ENCODE peak calls at places on chromosomes 7 and 10, in five cellular contexts. E, G, Z, K and R are unnamed samples. For H3K4me1, the result is how much of the 10 kb centered on the place peaks cover.

GRCh38 chr7:105426606-105427146 is 38.0 kb upstream of the SRPK2 start:
- DNase-seq in K (no peak), G (no peak), Z (no peak), E (no peak), R (no peak)

GRCh38 chr10:74745449-74745848 is 81.0 kb upstream of the KAT6B start:
- DNase-seq in K (no peak), Z (no peak), G (no peak), E (no peak), R (no peak)

GRCh38 chr7:10116511-10116910 is 857.2 kb upstream of the PHF14 start:
- DNase-seq in K (no peak), Z (no peak), G (no peak), E (no peak), R (no peak)

GRCh38 chr7:77687100-77687746 is 9.0 kb upstream of the RSBN1L start:
- DNase-seq in Z (no peak), E (no peak), K (no peak), G (no peak), R (no peak)

GRCh38 chr10:113680172-113681111 is 730 bp downstream of the CASP7 start:
- DNase-seq in E (peak), G (peak), Z (peak), K (peak), R (no peak)

GRCh38 chr7:1123721-1124120 is 35.8 kb downstream of the GPER1 start:
- DNase-seq in Z (peak), E (peak), K (peak), G (peak), R (peak)

GRCh38 chr10:130357226-130357625 is 221.0 kb downstream of the GLRX3 start:
- DNase-seq in G (peak), K (no peak), Z (no peak), E (no peak), R (no peak)

GRCh38 chr10:70330671-70331070 is 46.9 kb upstream of the NPFFR1 start:
- DNase-seq in G (peak), K (no peak), E (no peak), Z (no peak), R (no peak)

GRCh38 chr7:95817846-95818245 is 45.5 kb downstream of the DYNC1I1 start:
- DNase-seq in E (no peak), Z (no peak), K (no peak), G (no peak), R (no peak)

GRCh38 chr7:1638113-1638726 is 31.9 kb upstream of the ELFN1 start:
- DNase-seq in G (no peak), Z (no peak), K (no peak), E (no peak), R (no peak)

GRCh38 chr10:24722676-24723385 is 856 bp downstream of the ARHGAP21 start:
- DNase-seq in K (peak), E (peak), Z (peak), G (peak), R (no peak)

GRCh38 chr10:71728218-71728737 is 8.7 kb upstream of the C10orf105 start:
- DNase-seq in K (peak), E (peak), G (no peak), Z (no peak), R (peak)

GRCh38 chr10:52128056-52128683 is 185.9 kb upstream of the DKK1 start:
- DNase-seq in Z (no peak), K (no peak), G (no peak), E (no peak), R (no peak)

GRCh38 chr7:95684037-95684436 is 87.7 kb upstream of the PDK4 start:
- DNase-seq in E (no peak), K (peak), Z (no peak), G (no peak), R (no peak)

GRCh38 chr7:158351051-158351450 is 236.6 kb downstream of the PTPRN2 start:
- DNase-seq in E (no peak), G (peak), K (no peak), Z (no peak), R (no peak)

GRCh38 chr10:12476661-12477060 is 127.3 kb downstream of the CAMK1D start:
- DNase-seq in K (no peak), Z (no peak), E (no peak), G (no peak), R (no peak)

GRCh38 chr7:67100956-67101361 is 104.3 kb downstream of the TYW1 start:
- DNase-seq in K (no peak), Z (no peak), G (no peak), E (peak), R (no peak)

DNA sequence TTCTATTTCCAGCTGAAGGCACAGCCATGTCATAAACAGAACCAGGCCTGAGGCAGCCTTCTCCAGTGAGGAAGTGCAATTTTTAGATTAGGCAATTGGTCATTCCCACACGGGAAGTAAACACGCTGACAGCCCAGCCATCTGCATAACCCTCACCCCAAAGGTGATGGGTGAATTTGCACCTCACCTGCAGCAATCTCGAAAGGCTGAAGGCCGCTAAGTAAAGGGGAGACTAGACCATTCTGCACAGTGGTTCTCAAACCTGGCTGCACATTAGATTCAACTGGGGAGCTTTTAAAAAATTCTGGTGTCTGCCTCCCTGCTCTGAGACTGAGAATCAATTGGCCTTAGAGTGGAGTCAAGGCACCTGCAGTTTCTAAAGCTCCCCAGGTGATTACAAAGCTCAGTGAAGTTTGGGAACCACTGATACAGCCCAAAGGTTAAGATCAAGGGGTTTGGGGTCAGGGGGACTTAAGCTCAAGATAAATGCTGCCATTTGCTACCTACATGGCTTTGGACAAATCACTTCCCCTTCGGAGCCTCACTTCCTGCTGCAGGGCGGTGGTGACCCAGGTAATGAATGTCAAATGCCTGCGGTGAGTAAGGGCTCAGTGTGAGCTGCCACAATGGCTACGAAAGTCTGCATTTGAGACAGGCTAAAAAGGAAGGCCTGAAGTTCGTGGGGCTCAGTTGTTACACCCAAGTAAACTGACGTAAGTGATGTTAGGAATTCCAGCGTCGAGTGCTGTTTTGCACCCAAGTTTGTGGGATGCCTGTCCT is 72.4 kb downstream of the TLL2 start:
- DNase-seq in E (no peak), G (no peak), K (no peak), Z (no peak), R (peak)
- H3K4me1 ChIP-seq in E (under half), G (under half), K (under half), Z (under half), R (under half)

DNA sequence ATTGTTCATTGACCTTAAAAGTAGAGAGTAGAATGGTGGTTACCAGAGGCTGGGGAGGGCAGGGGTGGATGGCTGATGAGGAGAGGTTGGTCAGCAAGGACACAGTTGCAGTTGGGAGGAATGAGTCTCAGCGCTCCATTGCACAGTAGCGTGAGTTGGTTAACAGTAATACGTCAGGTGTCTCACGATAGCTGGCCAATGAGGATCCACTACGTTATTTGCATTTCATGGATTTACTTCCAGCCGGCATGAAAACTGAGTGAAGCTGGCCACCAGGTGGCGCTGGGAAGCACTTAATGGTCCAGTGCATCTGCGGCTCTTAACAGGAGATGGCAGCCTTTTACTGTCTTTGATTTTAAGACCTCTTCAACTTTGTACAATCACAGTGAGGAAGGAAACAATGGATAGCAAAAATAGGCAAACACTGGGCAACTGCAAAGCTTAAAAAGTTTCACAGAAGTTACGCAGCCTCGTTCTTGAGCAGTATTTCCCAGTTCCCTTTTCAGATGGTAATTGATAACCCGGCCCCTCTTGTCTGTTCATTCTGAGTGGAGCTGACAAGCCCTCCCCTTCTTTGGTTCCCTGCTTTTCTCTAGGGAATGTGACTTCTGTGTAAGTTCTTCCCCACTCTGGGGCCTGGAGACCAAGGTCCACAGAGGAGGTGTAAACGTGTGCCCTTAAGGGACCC is 23.7 kb downstream of the AKR1E2 start:
- DNase-seq in G (peak), Z (peak), K (peak), E (peak), R (peak)
- TF ChIP-seq EP300 in G (no peak), Z (no peak), K (no peak), E (no peak), R (no peak)

DNA sequence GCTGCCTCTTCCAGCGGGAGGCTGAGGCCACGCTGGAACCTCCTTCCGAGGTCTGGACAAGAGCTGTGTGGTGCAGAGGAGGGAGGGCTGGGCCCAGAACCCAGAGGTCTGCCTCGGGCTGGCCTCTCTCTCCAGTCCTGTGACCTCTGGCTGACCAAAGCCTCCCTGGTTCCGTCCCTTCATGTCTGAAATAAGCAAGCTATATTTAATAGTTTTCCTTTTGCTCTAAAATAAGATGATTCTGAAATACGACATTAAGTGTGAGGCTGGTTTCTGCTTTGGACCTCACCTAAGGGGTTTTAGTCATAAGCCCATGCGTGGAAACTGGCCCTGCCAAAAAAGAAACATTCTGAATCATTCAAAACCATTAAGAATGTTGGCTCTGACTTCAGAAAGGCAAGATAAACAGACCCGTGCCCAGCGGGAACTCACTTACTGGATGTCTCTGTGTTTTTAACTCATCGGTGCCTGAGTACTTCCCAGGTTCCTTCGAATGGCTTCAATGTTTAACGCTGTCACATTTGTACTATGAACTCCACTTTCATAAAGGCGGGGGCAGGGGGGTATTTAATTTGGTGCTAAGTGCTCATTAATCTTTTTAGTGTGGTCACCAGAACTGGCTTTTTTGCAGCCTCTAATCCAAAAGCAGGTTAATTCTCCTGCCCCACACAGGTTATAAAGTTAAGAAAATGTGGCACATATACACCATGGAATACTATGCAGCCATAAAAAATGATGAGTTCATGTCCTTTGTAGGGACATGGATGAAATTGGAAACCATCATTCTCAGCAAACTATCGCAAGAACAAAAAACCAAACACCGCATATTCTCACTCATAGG is 157.5 kb upstream of the KLF14 start:
- DNase-seq in K (no peak), G (peak), E (no peak), Z (peak), R (no peak)
- H3K4me3 ChIP-seq in K (peak), G (peak), E (no peak), Z (no peak), R (peak)

GRCh38 chr7:69256634-69257081 is 341.6 kb upstream of the AUTS2 start:
- DNase-seq in E (peak), K (no peak), Z (peak), G (peak), R (no peak)
- H3K4me1 ChIP-seq in E (under half), K (under half), Z (under half), G (under half), R (under half)